ENCODE peak calls at places on chromosomes 3 and 15, in ten cellular contexts. B, U, D, C, R, S, Q, J, W and H are unnamed samples.

GRCh38 chr3:4672727-4673126 is 179.6 kb downstream of the ITPR1 start:
- DNase-seq in B (no peak), U (no peak), D (no peak), C (no peak), R (no peak), S (no peak), Q (no peak), J (no peak), W (no peak), H (no peak)

GRCh38 chr3:111850481-111850880 is 8.6 kb upstream of the PHLDB2 start:
- DNase-seq in B (no peak), U (peak; percentile 88), D (no peak), C (no peak), R (no peak), S (no peak), Q (no peak), J (peak; percentile 69), W (no peak), H (no peak)

GRCh38 chr3:3802021-3802420 is 2.8 kb downstream of the LRRN1 start:
- DNase-seq in B (peak; percentile 20), U (no peak), D (no peak), C (no peak), R (no peak), S (no peak), Q (peak; percentile 72), J (no peak), W (no peak), H (no peak)

GRCh38 chr15:92797168-92798052 is 102.7 kb upstream of the CHD2 start:
- DNase-seq in B (peak; percentile 76), U (peak; percentile 87), D (no peak), C (peak; percentile 89), R (peak; percentile 16), S (peak; percentile 53), Q (peak; percentile 89), J (peak; percentile 77), W (no peak), H (peak; percentile 9)

GRCh38 chr3:178845446-178846118 is 226.0 kb downstream of the ZMAT3 start:
- DNase-seq in B (no peak), U (no peak), D (no peak), C (no peak), R (no peak), S (no peak), Q (no peak), J (no peak), W (no peak), H (no peak)

GRCh38 chr3:143928541-143929255 is 42.9 kb upstream of the DIPK2A start:
- DNase-seq in B (no peak), U (no peak), D (no peak), C (no peak), R (no peak), S (no peak), Q (no peak), J (no peak), W (no peak), H (no peak)

GRCh38 chr3:183285828-183286457 is 32.9 kb downstream of the B3GNT5 start:
- DNase-seq in B (peak; percentile 71), U (peak; percentile 100), D (peak; percentile 80), C (peak; percentile 46), R (peak; percentile 89), S (peak; percentile 90), Q (no peak), J (peak; percentile 97), W (peak; percentile 79), H (peak; percentile 92)

GRCh38 chr15:24898715-24899278 is 56.0 kb upstream of the SNRPN start:
- DNase-seq in B (peak; percentile 81), U (no peak), D (no peak), C (no peak), R (no peak), S (no peak), Q (peak; percentile 70), J (no peak), W (no peak), H (no peak)

GRCh38 chr3:48518755-48519154 is 14.8 kb upstream of the SHISA5 start:
- DNase-seq in B (no peak), U (no peak), D (no peak), C (no peak), R (no peak), S (no peak), Q (no peak), J (no peak), W (no peak), H (no peak)

GRCh38 chr3:186839874-186840641 is 2.5 kb upstream of the ADIPOQ start:
- DNase-seq in B (no peak), U (peak; percentile 53), D (no peak), C (no peak), R (no peak), S (no peak), Q (no peak), J (no peak), W (no peak), H (no peak)

GRCh38 chr3:107833046-107833445 is 257.8 kb downstream of the CD47 start:
- DNase-seq in B (no peak), U (no peak), D (no peak), C (no peak), R (no peak), S (no peak), Q (no peak), J (no peak), W (peak; percentile 60), H (no peak)

GRCh38 chr3:12706504-12707253 is 42.8 kb upstream of the RAF1 start:
- DNase-seq in B (peak; percentile 94), U (peak; percentile 78), D (no peak), C (peak; percentile 88), R (peak; percentile 18), S (peak; percentile 24), Q (peak; percentile 75), J (peak; percentile 74), W (peak; percentile 25), H (peak; percentile 26)

GRCh38 chr15:97875513-97876285 is 84.8 kb upstream of the ARRDC4 start:
- DNase-seq in B (no peak), U (no peak), D (peak; percentile 74), C (no peak), R (no peak), S (no peak), Q (no peak), J (no peak), W (no peak), H (no peak)

GRCh38 chr15:58440181-58440910 is 8.6 kb downstream of the LIPC start:
- DNase-seq in B (peak; percentile 50), U (no peak), D (no peak), C (no peak), R (no peak), S (peak; percentile 29), Q (no peak), J (peak; percentile 90), W (no peak), H (no peak)

DNA sequence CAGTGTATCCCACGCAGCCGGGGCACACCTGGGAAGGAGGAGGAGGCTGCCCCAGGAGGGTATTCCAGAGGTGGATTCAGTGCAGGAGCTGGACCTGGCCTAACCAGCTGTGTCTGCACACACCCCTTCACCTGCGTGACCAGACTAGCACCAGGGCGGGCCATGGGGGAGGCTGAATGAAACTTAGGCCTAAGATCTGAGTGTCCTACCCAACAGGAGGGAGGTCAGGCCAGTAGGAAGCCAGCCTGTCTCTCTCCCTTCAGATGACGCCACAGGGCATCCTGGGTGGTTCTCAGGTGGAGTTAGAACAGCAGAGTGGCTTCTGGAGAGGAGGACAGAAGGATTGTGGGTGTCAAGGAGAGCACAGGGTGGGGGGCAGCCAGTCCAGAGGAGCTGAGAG is 3.4 kb upstream of the SEMA3F start:
- DNase-seq in B (no peak), U (no peak), D (no peak), C (no peak), R (no peak), S (no peak), Q (no peak), J (no peak), W (no peak), H (no peak)
- H3K4me1 ChIP-seq in B (peaks cover 12% of the 10 kb centered on the region), U (peaks cover 2% of the 10 kb centered on the region), D (no peaks in the 10 kb centered on the region), C (peaks cover 5% of the 10 kb centered on the region), R (peaks cover 16% of the 10 kb centered on the region), S (peaks cover 12% of the 10 kb centered on the region), Q (peaks cover 33% of the 10 kb centered on the region), J (peaks cover 19% of the 10 kb centered on the region), W (peaks cover 5% of the 10 kb centered on the region), H (peaks cover 13% of the 10 kb centered on the region)

GRCh38 chr3:174462908-174463307 is 396.2 kb upstream of the NAALADL2 start:
- DNase-seq in B (no peak), U (no peak), D (no peak), C (no peak), R (no peak), S (no peak), Q (no peak), J (no peak), W (no peak), H (no peak)

GRCh38 chr3:174465177-174465576 is 394.0 kb upstream of the NAALADL2 start:
- DNase-seq in B (no peak), U (no peak), D (no peak), C (no peak), R (no peak), S (no peak), Q (no peak), J (no peak), W (no peak), H (no peak)

DNA sequence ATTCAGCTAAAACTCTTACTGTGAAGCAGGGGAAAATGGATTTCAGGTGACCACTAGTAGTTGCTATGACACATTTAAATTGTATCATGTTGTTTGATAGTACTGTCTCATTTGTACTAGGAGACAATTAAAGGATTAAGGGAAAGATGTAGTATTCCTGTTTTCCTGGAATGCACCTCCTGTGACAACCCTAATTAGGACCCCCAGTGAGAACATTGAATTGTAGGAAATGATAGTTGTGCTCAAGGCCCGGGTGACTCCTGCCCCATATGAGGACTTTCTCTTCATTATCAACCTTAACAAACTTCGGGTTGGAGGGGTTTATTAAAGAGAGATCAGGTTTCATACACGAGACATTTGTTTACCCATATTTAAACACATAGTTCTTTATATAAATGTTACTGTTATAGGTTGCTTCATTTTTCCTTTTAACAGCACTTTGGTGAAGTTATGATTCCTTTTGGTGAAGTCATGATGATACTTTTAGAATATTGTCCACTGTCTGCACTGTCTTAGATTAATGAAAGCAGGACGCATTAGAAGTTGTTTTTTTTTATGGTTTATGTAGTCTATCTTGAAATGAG is 392.6 kb upstream of the NAALADL2 start:
- DNase-seq in B (peak; percentile 59), U (peak; percentile 53), D (no peak), C (no peak), R (no peak), S (no peak), Q (peak; percentile 66), J (no peak), W (no peak), H (no peak)
- H3K4me1 ChIP-seq in B (no peaks in the 10 kb centered on the region), U (no peaks in the 10 kb centered on the region), D (no peaks in the 10 kb centered on the region), C (no peaks in the 10 kb centered on the region), R (no peaks in the 10 kb centered on the region), S (no peaks in the 10 kb centered on the region), Q (peaks cover 34% of the 10 kb centered on the region), J (no peaks in the 10 kb centered on the region), W (no peaks in the 10 kb centered on the region), H (no peaks in the 10 kb centered on the region)

GRCh38 chr15:75042730-75043508 is 19.5 kb downstream of the PPCDC start:
- DNase-seq in B (peak; percentile 63), U (no peak), D (peak; percentile 94), C (peak; percentile 98), R (peak; percentile 45), S (peak; percentile 61), Q (peak; percentile 48), J (peak; percentile 63), W (peak; percentile 66), H (no peak)
- H3K4me1 ChIP-seq in B (peaks cover 12% of the 10 kb centered on the region), U (peaks cover 22% of the 10 kb centered on the region), D (peaks cover 31% of the 10 kb centered on the region), C (peaks cover 63% of the 10 kb centered on the region), R (peaks cover 21% of the 10 kb centered on the region), S (peaks cover 19% of the 10 kb centered on the region), Q (peaks cover 17% of the 10 kb centered on the region), J (peaks cover 32% of the 10 kb centered on the region), W (peaks cover 25% of the 10 kb centered on the region), H (peaks cover 16% of the 10 kb centered on the region)

DNA sequence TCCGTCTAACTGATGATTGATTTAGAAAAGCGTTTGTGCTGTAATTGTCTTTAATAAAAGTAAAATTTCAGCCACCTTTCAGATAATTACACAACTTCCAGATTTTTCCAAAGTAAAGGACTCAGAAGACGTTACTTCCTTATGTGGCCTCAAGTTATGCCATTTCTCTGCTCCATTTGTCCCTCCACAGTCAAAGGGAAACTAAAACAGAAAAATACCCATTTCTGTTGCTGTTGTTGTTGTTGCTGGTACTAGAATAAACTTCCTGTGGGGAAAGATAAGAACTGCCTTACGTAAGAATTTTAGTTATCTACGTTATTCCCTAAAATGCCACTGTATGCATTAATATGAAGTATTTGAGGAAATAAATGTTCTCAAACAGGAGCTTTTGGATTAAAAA is 153.9 kb downstream of the P3H2 start:
- DNase-seq in B (no peak), U (no peak), D (no peak), C (no peak), R (no peak), S (no peak), Q (no peak), J (no peak), W (no peak), H (no peak)
- H3K4me1 ChIP-seq in B (no peaks in the 10 kb centered on the region), U (no peaks in the 10 kb centered on the region), D (no peaks in the 10 kb centered on the region), C (no peaks in the 10 kb centered on the region), R (no peaks in the 10 kb centered on the region), S (no peaks in the 10 kb centered on the region), Q (peaks cover 1% of the 10 kb centered on the region), J (no peaks in the 10 kb centered on the region), W (no peaks in the 10 kb centered on the region), H (no peaks in the 10 kb centered on the region)